ENCODE peak calls at places on chromosomes 4 and X, in six cellular contexts. One of them, this sample, is unnamed.

GRCh38 chr4:23476514-23477090 is 413.2 kb downstream of the PPARGC1A start:
- DNase-seq in ascending aorta: no peak
- DNase-seq in adrenal gland: no peak
- DNase-seq in bronchial epithelial cell: peak; percentile 33
- DNase-seq in fibroblast of the aortic adventitia: no peak
- DNase-seq in ovary: no peak
- DNase-seq in this sample: no peak

GRCh38 chr4:101398807-101399206 is 51.5 kb upstream of the PPP3CA start:
- DNase-seq in ascending aorta: no peak
- DNase-seq in adrenal gland: no peak
- DNase-seq in bronchial epithelial cell: no peak
- DNase-seq in fibroblast of the aortic adventitia: no peak
- DNase-seq in ovary: no peak
- DNase-seq in this sample: no peak

GRCh38 chr4:16717266-16717970 is 181.0 kb downstream of the LDB2 start:
- DNase-seq in ascending aorta: no peak
- DNase-seq in adrenal gland: no peak
- DNase-seq in bronchial epithelial cell: no peak
- DNase-seq in fibroblast of the aortic adventitia: peak; percentile 56
- DNase-seq in ovary: no peak
- DNase-seq in this sample: no peak

GRCh38 chr4:108188770-108189169 is 20.0 kb upstream of the LEF1 start:
- DNase-seq in ascending aorta: no peak
- DNase-seq in adrenal gland: no peak
- DNase-seq in bronchial epithelial cell: no peak
- DNase-seq in fibroblast of the aortic adventitia: no peak
- DNase-seq in ovary: no peak
- DNase-seq in this sample: no peak

GRCh38 chr4:122744229-122744628 is 11.7 kb downstream of the BBS12 start:
- DNase-seq in ascending aorta: no peak
- DNase-seq in adrenal gland: no peak
- DNase-seq in bronchial epithelial cell: no peak
- DNase-seq in fibroblast of the aortic adventitia: peak; percentile 82
- DNase-seq in ovary: no peak
- DNase-seq in this sample: no peak

GRCh38 chr4:173182403-173182802 is 13.8 kb downstream of the GALNT7 start:
- DNase-seq in ascending aorta: no peak
- DNase-seq in adrenal gland: peak; percentile 62
- DNase-seq in bronchial epithelial cell: peak; percentile 76
- DNase-seq in fibroblast of the aortic adventitia: peak; percentile 84
- DNase-seq in ovary: no peak
- DNase-seq in this sample: no peak

GRCh38 chrX:1778817-1779216 is 164.0 kb downstream of the ASMT start:
- DNase-seq in ascending aorta: no peak
- DNase-seq in adrenal gland: peak; percentile 9
- DNase-seq in bronchial epithelial cell: peak; percentile 18
- DNase-seq in fibroblast of the aortic adventitia: no peak
- DNase-seq in ovary: no peak
- DNase-seq in this sample: no peak

GRCh38 chr4:39660045-39660444 is 21.4 kb upstream of the SMIM14 start:
- DNase-seq in ascending aorta: no peak
- DNase-seq in adrenal gland: no peak
- DNase-seq in bronchial epithelial cell: peak; percentile 55
- DNase-seq in fibroblast of the aortic adventitia: no peak
- DNase-seq in ovary: no peak
- DNase-seq in this sample: no peak

GRCh38 chr4:86967061-86967460 is 32.2 kb downstream of the AFF1 start:
- DNase-seq in ascending aorta: no peak
- DNase-seq in adrenal gland: no peak
- DNase-seq in bronchial epithelial cell: no peak
- DNase-seq in fibroblast of the aortic adventitia: no peak
- DNase-seq in ovary: no peak
- DNase-seq in this sample: no peak

GRCh38 chrX:50858548-50858947 is 44.6 kb upstream of the SHROOM4 start:
- DNase-seq in ascending aorta: no peak
- DNase-seq in adrenal gland: no peak
- DNase-seq in bronchial epithelial cell: no peak
- DNase-seq in fibroblast of the aortic adventitia: no peak
- DNase-seq in ovary: no peak
- DNase-seq in this sample: no peak
- TF ChIP-seq CTCF in ascending aorta: no peak
- TF ChIP-seq CTCF in adrenal gland: no peak
- TF ChIP-seq CTCF in bronchial epithelial cell: no peak
- TF ChIP-seq CTCF in fibroblast of the aortic adventitia: no peak
- TF ChIP-seq CTCF in ovary: no peak
- TF ChIP-seq CTCF in this sample: no peak

DNA sequence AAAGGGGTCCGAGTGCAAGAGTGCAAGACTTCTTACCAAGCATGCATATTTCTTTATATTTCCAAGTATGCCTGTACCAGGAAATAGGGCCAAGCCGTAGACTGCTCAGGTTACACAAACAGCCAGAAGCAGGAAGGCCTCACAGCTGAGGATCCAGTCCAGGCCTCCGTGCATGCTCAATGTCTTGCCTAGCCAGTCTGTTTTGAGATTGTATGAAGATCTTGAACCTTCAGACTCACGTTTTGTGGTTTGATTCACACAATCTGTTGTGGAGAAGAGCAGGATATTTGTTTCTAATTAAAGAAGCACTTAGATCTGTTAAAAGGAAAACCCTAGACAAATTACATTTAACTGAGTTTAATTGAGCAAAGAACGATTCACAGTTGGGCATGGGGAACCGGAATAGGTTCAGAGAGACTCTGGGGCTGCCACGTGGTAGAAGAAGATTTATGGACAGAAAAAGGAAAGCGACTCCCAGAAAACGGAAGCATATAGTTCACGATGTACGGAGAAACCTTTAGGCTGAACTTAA is 1.2 kb downstream of the MGST2 start:
- DNase-seq in ascending aorta: no peak
- DNase-seq in adrenal gland: peak; percentile 56
- DNase-seq in bronchial epithelial cell: peak; percentile 67
- DNase-seq in fibroblast of the aortic adventitia: peak; percentile 52
- DNase-seq in ovary: no peak
- DNase-seq in this sample: no peak
- H3K4me3 ChIP-seq in ascending aorta: peak overlapping the region; percentile 64
- H3K4me3 ChIP-seq in adrenal gland: peak overlapping the region; percentile 61
- H3K4me3 ChIP-seq in bronchial epithelial cell: peak overlapping the region; percentile 46
- H3K4me3 ChIP-seq in fibroblast of the aortic adventitia: peak overlapping the region; percentile 67
- H3K4me3 ChIP-seq in ovary: peak overlapping the region; percentile 38
- H3K4me3 ChIP-seq in this sample: peak overlapping the region; percentile 65

GRCh38 chr4:159227984-159228383 is 125.1 kb downstream of the RAPGEF2 start:
- DNase-seq in ascending aorta: peak; percentile 24
- DNase-seq in adrenal gland: peak; percentile 81
- DNase-seq in bronchial epithelial cell: peak; percentile 87
- DNase-seq in fibroblast of the aortic adventitia: peak; percentile 95
- DNase-seq in ovary: peak; percentile 41
- DNase-seq in this sample: no peak
- TF ChIP-seq CTCF in ascending aorta: no peak
- TF ChIP-seq CTCF in adrenal gland: peak; percentile 17
- TF ChIP-seq CTCF in bronchial epithelial cell: peak; percentile 35
- TF ChIP-seq CTCF in fibroblast of the aortic adventitia: peak; percentile 58
- TF ChIP-seq CTCF in ovary: no peak
- TF ChIP-seq CTCF in this sample: no peak

GRCh38 chr4:2932951-2933565 is 30.1 kb downstream of the NOP14 start:
- DNase-seq in ascending aorta: no peak
- DNase-seq in adrenal gland: peak; percentile 25
- DNase-seq in bronchial epithelial cell: no peak
- DNase-seq in fibroblast of the aortic adventitia: no peak
- DNase-seq in ovary: no peak
- DNase-seq in this sample: peak; percentile 67

GRCh38 chr4:2932561-2932950 is 30.6 kb downstream of the NOP14 start:
- DNase-seq in ascending aorta: no peak
- DNase-seq in adrenal gland: peak; percentile 10
- DNase-seq in bronchial epithelial cell: no peak
- DNase-seq in fibroblast of the aortic adventitia: no peak
- DNase-seq in ovary: no peak
- DNase-seq in this sample: peak; percentile 24

GRCh38 chr4:2930821-2931764 is 32.1 kb downstream of the NOP14 start:
- DNase-seq in ascending aorta: no peak
- DNase-seq in adrenal gland: peak; percentile 35
- DNase-seq in bronchial epithelial cell: no peak
- DNase-seq in fibroblast of the aortic adventitia: no peak
- DNase-seq in ovary: no peak
- DNase-seq in this sample: no peak

GRCh38 chr4:2933566-2934076 is 29.6 kb downstream of the NOP14 start:
- DNase-seq in ascending aorta: no peak
- DNase-seq in adrenal gland: peak; percentile 31
- DNase-seq in bronchial epithelial cell: no peak
- DNase-seq in fibroblast of the aortic adventitia: no peak
- DNase-seq in ovary: no peak
- DNase-seq in this sample: no peak

DNA sequence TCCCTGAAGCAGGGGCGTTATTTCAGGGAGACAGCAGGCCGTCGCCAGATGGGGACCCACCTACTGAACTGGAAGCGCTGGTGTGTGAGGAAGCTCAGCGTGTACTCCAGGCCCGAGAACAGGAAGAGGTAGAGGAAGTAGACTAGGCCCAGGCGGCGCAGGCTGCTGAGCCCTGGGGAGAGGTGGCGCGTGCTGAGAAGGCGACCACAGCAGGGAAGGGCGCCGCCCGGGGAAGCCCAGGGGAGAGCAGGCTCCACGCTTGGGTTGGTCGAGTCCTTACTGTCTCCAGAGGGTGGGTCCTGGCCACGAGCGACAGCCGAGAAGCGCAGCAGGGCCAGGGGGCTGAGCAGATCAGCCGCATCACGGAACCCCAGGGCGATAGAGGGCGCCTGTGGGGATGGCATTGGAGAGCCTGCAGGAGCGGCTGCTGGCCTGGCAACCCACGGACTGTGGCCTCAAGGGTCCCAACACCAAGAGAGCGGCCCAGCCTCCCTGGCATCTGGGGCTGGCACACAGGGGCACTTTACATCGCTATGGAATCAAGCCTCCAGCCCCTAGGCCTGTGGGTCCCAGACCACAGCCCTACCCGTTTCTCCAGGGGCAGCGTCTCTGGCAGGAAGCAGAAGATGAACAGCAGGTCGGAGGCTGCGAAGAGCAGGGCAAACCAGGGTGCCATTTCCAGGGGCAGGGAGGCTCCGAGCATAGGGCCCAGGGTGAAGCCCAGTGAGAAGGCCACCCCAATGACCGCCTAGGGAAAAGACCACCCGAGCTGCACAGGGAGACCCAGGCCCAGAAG is 31.2 kb downstream of the NOP14 start:
- DNase-seq in ascending aorta: no peak
- DNase-seq in adrenal gland: peak; percentile 41
- DNase-seq in bronchial epithelial cell: no peak
- DNase-seq in fibroblast of the aortic adventitia: no peak
- DNase-seq in ovary: no peak
- DNase-seq in this sample: peak; percentile 89
- H3K4me3 ChIP-seq in ascending aorta: no peak overlapping the region
- H3K4me3 ChIP-seq in adrenal gland: no peak overlapping the region
- H3K4me3 ChIP-seq in bronchial epithelial cell: no peak overlapping the region
- H3K4me3 ChIP-seq in fibroblast of the aortic adventitia: no peak overlapping the region
- H3K4me3 ChIP-seq in ovary: no peak overlapping the region
- H3K4me3 ChIP-seq in this sample: peak overlapping the region; percentile 71

DNA sequence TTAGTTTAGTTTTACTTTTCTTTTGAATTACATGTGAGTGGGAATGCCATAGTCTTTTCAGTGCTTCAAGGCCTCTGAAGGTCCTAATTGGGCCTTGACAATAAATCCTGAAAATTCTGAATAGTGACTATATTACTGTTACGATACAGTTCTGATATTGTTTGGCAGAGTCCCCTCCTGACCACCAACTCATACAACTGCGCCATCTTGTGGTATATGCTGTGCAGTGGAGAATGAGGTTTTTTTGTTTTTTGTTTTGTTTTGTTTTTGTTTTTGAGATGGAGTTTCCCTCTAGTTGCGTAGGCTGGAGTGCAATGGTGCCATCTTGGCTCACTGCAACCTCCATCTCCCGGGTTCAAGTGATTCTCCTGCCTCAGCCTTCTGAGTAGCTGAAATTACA is 56.6 kb upstream of the CHRDL1 start:
- DNase-seq in ascending aorta: no peak
- DNase-seq in adrenal gland: no peak
- DNase-seq in bronchial epithelial cell: peak; percentile 6
- DNase-seq in fibroblast of the aortic adventitia: peak; percentile 21
- DNase-seq in ovary: no peak
- DNase-seq in this sample: peak; percentile 37
- TF ChIP-seq CTCF in ascending aorta: no peak
- TF ChIP-seq CTCF in adrenal gland: peak; percentile 46
- TF ChIP-seq CTCF in bronchial epithelial cell: peak; percentile 43
- TF ChIP-seq CTCF in fibroblast of the aortic adventitia: peak; percentile 59
- TF ChIP-seq CTCF in ovary: no peak
- TF ChIP-seq CTCF in this sample: peak; percentile 44

DNA sequence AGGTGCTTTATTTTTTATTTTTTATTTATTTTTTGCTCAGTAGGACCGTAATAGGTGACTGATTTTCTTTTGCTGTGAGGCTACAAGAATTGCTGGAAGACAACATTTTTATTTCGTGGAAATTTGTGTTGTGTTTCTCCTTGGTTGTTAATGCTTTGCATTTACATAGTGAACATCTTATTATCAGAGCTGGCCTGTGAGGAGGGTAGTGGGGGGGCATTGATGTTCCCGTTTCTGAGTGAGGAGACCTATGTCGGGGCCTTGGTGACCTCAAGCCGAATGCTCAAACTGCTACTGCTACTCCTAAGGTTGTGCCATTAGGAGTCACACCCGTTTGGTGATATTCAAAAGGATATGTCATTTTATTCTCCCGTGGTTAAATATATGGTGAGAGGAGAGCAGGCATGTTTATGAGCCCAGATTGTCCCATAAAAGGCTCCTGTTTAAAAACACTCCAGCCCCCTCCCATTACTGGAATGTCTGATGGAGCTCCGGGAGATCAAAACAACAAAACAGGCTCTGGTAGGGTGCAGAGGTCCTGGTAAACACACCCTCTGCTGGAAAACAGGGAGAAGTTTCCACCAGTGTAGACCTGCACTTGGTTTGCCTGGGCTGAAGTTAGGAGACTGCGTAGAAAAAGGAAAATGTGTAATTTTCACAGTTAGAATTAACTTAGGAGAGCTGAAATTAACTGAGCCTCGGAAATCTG is 5.6 kb downstream of the PDGFRA start:
- DNase-seq in ascending aorta: no peak
- DNase-seq in adrenal gland: no peak
- DNase-seq in bronchial epithelial cell: no peak
- DNase-seq in fibroblast of the aortic adventitia: peak; percentile 42
- DNase-seq in ovary: no peak
- DNase-seq in this sample: no peak
- H3K4me3 ChIP-seq in ascending aorta: peak overlapping the region; percentile 36
- H3K4me3 ChIP-seq in adrenal gland: peak overlapping the region; percentile 56
- H3K4me3 ChIP-seq in bronchial epithelial cell: no peak overlapping the region
- H3K4me3 ChIP-seq in fibroblast of the aortic adventitia: peak overlapping the region; percentile 96
- H3K4me3 ChIP-seq in ovary: peak overlapping the region; percentile 68
- H3K4me3 ChIP-seq in this sample: no peak overlapping the region